ENCODE peak calls at places on chromosomes 6 and 20, in seven cellular contexts. C, E, G, W, L, I and Y are unnamed samples.

GRCh38 chr20:23135449-23136447 is 49.6 kb upstream of the CD93 start:
- DNase-seq in C (no peak), I (no peak), E (no peak), L (no peak), W (no peak), G (no peak), Y (no peak)

GRCh38 chr6:131754088-131754487 is 43.3 kb upstream of the CTAGE9 start:
- DNase-seq in L (peak), W (no peak), C (no peak), E (no peak), G (peak), I (no peak), Y (peak)

GRCh38 chr20:1684872-1685271 is 27.3 kb upstream of the SIRPG start:
- DNase-seq in E (no peak), W (no peak), I (no peak), G (no peak), C (no peak), L (no peak), Y (no peak)

GRCh38 chr6:56851541-56852248 is 103.2 kb upstream of the BEND6 start:
- DNase-seq in I (peak), E (peak), G (peak), W (peak), C (peak), L (peak), Y (peak)

GRCh38 chr6:26296857-26297648 is 67.9 kb upstream of the BTN3A2 start:
- DNase-seq in W (no peak), L (no peak), I (no peak), E (no peak), C (no peak), G (no peak), Y (peak)

GRCh38 chr20:60968853-60969720 is 283.0 kb upstream of the CDH4 start:
- DNase-seq in W (no peak), I (no peak), G (no peak), E (no peak), L (no peak), C (no peak), Y (no peak)

GRCh38 chr6:82624251-82624650 is 260.6 kb downstream of the TPBG start:
- DNase-seq in G (no peak), C (no peak), I (no peak), W (no peak), E (no peak), L (no peak), Y (no peak)

GRCh38 chr20:50521709-50522674 is 11.8 kb downstream of the PTPN1 start:
- DNase-seq in I (no peak), G (no peak), W (no peak), C (no peak), L (no peak), E (no peak), Y (no peak)

GRCh38 chr20:41782255-41782654 is 164.1 kb upstream of the CHD6 start:
- DNase-seq in L (no peak), C (no peak), E (no peak), I (no peak), G (no peak), W (no peak), Y (no peak)

GRCh38 chr6:33251390-33252012 is 20.2 kb downstream of the VPS52 start:
- DNase-seq in W (no peak), C (no peak), E (no peak), G (no peak), L (no peak), I (no peak), Y (no peak)

GRCh38 chr6:166236586-166236985 is 68.9 kb upstream of the TBXT start:
- DNase-seq in E (no peak), L (no peak), G (no peak), W (no peak), I (no peak), C (no peak), Y (no peak)

GRCh38 chr6:12009904-12010634 is 2.0 kb upstream of the HIVEP1 start:
- DNase-seq in E (no peak), W (no peak), G (no peak), I (no peak), C (peak), L (peak), Y (peak)

GRCh38 chr20:13625241-13625981 is 13.3 kb downstream of the TASP1 start:
- DNase-seq in L (no peak), E (no peak), I (no peak), C (no peak), W (no peak), G (no peak), Y (no peak)

GRCh38 chr6:56552212-56553130 is 90.2 kb downstream of the DST start:
- DNase-seq in L (peak), G (no peak), W (no peak), E (no peak), I (no peak), C (no peak), Y (peak)

GRCh38 chr20:59006167-59006863 is 739 bp downstream of the CTSZ start:
- DNase-seq in L (peak), E (no peak), G (no peak), C (no peak), I (no peak), W (no peak), Y (peak)

GRCh38 chr6:12870033-12870432 is 153.5 kb downstream of the PHACTR1 start:
- DNase-seq in W (no peak), E (no peak), L (no peak), C (no peak), G (no peak), I (no peak), Y (no peak)

GRCh38 chr6:129307845-129308244 is 402.1 kb downstream of the ARHGAP18 start:
- DNase-seq in C (no peak), I (no peak), L (no peak), E (no peak), G (no peak), W (no peak), Y (no peak)

GRCh38 chr6:4780360-4780812 is 4.2 kb downstream of the CDYL start:
- DNase-seq in C (no peak), W (no peak), I (no peak), E (no peak), L (peak), G (no peak), Y (peak)

GRCh38 chr6:21885532-21886089 is 292.1 kb downstream of the SOX4 start:
- DNase-seq in I (no peak), C (peak), W (no peak), L (peak), E (peak), G (peak), Y (peak)

GRCh38 chr6:10719386-10720228 is 3.3 kb upstream of the TMEM14C start:
- DNase-seq in G (no peak), I (no peak), W (peak), E (no peak), L (no peak), C (no peak), Y (no peak)

GRCh38 chr6:110075406-110075805 is 97.3 kb downstream of the GPR6 start:
- DNase-seq in L (no peak), E (no peak), W (no peak), I (no peak), C (no peak), G (no peak), Y (no peak)

GRCh38 chr6:26286168-26286854 is 78.7 kb upstream of the BTN3A2 start:
- DNase-seq in E (peak), W (peak), C (peak), G (no peak), I (peak), L (peak), Y (no peak)